ENCODE peak calls at places on chromosomes 12 and 14, in four cellular contexts. One of them, this sample, is unnamed.

GRCh38 chr12:12236896-12237295 is 29.9 kb downstream of the LRP6 start:
- DNase-seq in MCF 10A: no peak
- DNase-seq in B cell: no peak
- DNase-seq in astrocyte of the spinal cord: no peak
- DNase-seq in this sample: no peak

GRCh38 chr12:13024151-13024946 is 19.8 kb upstream of the FAM234B start:
- DNase-seq in astrocyte of the spinal cord: peak; percentile 77
- DNase-seq in B cell: no peak
- DNase-seq in MCF 10A: no peak
- DNase-seq in this sample: peak; percentile 75

GRCh38 chr14:57390806-57391562 is 598 bp downstream of the NAA30 start:
- DNase-seq in MCF 10A: peak; percentile 38
- DNase-seq in B cell: peak; percentile 62
- DNase-seq in astrocyte of the spinal cord: peak; percentile 47
- DNase-seq in this sample: peak; percentile 31

GRCh38 chr12:57110189-57111045 is 745 bp downstream of the STAT6 start:
- DNase-seq in MCF 10A: peak; percentile 53
- DNase-seq in B cell: peak; percentile 90
- DNase-seq in astrocyte of the spinal cord: no peak
- DNase-seq in this sample: peak; percentile 41

GRCh38 chr12:84632556-84632955 is 280.0 kb downstream of the SLC6A15 start:
- DNase-seq in astrocyte of the spinal cord: no peak
- DNase-seq in B cell: no peak
- DNase-seq in MCF 10A: no peak
- DNase-seq in this sample: no peak

GRCh38 chr14:99028041-99028440 is 244.0 kb downstream of the BCL11B start:
- DNase-seq in astrocyte of the spinal cord: no peak
- DNase-seq in B cell: no peak
- DNase-seq in MCF 10A: no peak
- DNase-seq in this sample: no peak

GRCh38 chr14:95895720-95896119 is 19.1 kb downstream of the TUNAR start:
- DNase-seq in MCF 10A: peak; percentile 36
- DNase-seq in astrocyte of the spinal cord: no peak
- DNase-seq in B cell: peak; percentile 19
- DNase-seq in this sample: no peak

GRCh38 chr14:69354383-69355154 is 43.5 kb downstream of the ERH start:
- DNase-seq in MCF 10A: no peak
- DNase-seq in astrocyte of the spinal cord: no peak
- DNase-seq in B cell: peak; percentile 82
- DNase-seq in this sample: no peak

GRCh38 chr14:68248481-68249255 is 429.1 kb downstream of the RAD51B start:
- DNase-seq in MCF 10A: peak; percentile 60
- DNase-seq in astrocyte of the spinal cord: peak; percentile 85
- DNase-seq in B cell: peak; percentile 71
- DNase-seq in this sample: peak; percentile 88

GRCh38 chr12:11838403-11838802 is 188.9 kb downstream of the ETV6 start:
- DNase-seq in B cell: no peak
- DNase-seq in MCF 10A: no peak
- DNase-seq in astrocyte of the spinal cord: no peak
- DNase-seq in this sample: no peak

GRCh38 chr12:95626854-95627253 is 75.6 kb upstream of the USP44 start:
- DNase-seq in B cell: no peak
- DNase-seq in MCF 10A: no peak
- DNase-seq in astrocyte of the spinal cord: no peak
- DNase-seq in this sample: no peak

GRCh38 chr12:53048033-53048779 is 1.7 kb upstream of the TNS2 start:
- DNase-seq in astrocyte of the spinal cord: no peak
- DNase-seq in MCF 10A: peak; percentile 58
- DNase-seq in B cell: no peak
- DNase-seq in this sample: no peak

GRCh38 chr12:113244015-113244983 is 23.0 kb downstream of the TPCN1 start:
- DNase-seq in astrocyte of the spinal cord: no peak
- DNase-seq in MCF 10A: peak; percentile 96
- DNase-seq in B cell: no peak
- DNase-seq in this sample: no peak

GRCh38 chr12:87784350-87784749 is 244.9 kb downstream of the C12orf50 start:
- DNase-seq in B cell: no peak
- DNase-seq in MCF 10A: no peak
- DNase-seq in astrocyte of the spinal cord: no peak
- DNase-seq in this sample: no peak

GRCh38 chr14:97177016-97177415 is 379.8 kb downstream of the VRK1 start:
- DNase-seq in astrocyte of the spinal cord: no peak
- DNase-seq in MCF 10A: peak; percentile 77
- DNase-seq in B cell: peak; percentile 16
- DNase-seq in this sample: no peak

GRCh38 chr12:69046372-69046771 is 113.4 kb upstream of the CPM start:
- DNase-seq in astrocyte of the spinal cord: peak; percentile 28
- DNase-seq in MCF 10A: no peak
- DNase-seq in B cell: no peak
- DNase-seq in this sample: no peak

GRCh38 chr14:32078030-32078793 is 1.1 kb downstream of the ARHGAP5 start:
- DNase-seq in astrocyte of the spinal cord: peak; percentile 50
- DNase-seq in MCF 10A: peak; percentile 56
- DNase-seq in B cell: peak; percentile 53
- DNase-seq in this sample: peak; percentile 61

GRCh38 chr12:46494424-46494823 is 121.9 kb upstream of the SLC38A2 start:
- DNase-seq in MCF 10A: no peak
- DNase-seq in astrocyte of the spinal cord: peak; percentile 73
- DNase-seq in B cell: no peak
- DNase-seq in this sample: peak; percentile 94

GRCh38 chr14:103552011-103552797 is 10.3 kb downstream of the BAG5 start:
- DNase-seq in astrocyte of the spinal cord: peak; percentile 47
- DNase-seq in MCF 10A: peak; percentile 75
- DNase-seq in B cell: no peak
- DNase-seq in this sample: no peak

GRCh38 chr12:22986997-22987396 is 362.0 kb downstream of the ETNK1 start:
- DNase-seq in MCF 10A: no peak
- DNase-seq in B cell: no peak
- DNase-seq in astrocyte of the spinal cord: no peak
- DNase-seq in this sample: no peak

GRCh38 chr12:21073822-21074460 is 57.1 kb upstream of the SLCO1B1 start:
- DNase-seq in MCF 10A: peak; percentile 23
- DNase-seq in B cell: no peak
- DNase-seq in astrocyte of the spinal cord: peak; percentile 98
- DNase-seq in this sample: peak; percentile 95

GRCh38 chr14:105500036-105500725 is 9.1 kb downstream of the TEDC1 start:
- DNase-seq in astrocyte of the spinal cord: no peak
- DNase-seq in B cell: peak; percentile 30
- DNase-seq in MCF 10A: no peak
- DNase-seq in this sample: no peak

GRCh38 chr14:64758025-64758521 is 53.8 kb downstream of the PLEKHG3 start:
- DNase-seq in MCF 10A: peak; percentile 45
- DNase-seq in B cell: no peak
- DNase-seq in astrocyte of the spinal cord: peak; percentile 83
- DNase-seq in this sample: peak; percentile 63

GRCh38 chr14:53951661-53952265 is 4.9 kb downstream of the BMP4 start:
- DNase-seq in MCF 10A: no peak
- DNase-seq in astrocyte of the spinal cord: peak; percentile 26
- DNase-seq in B cell: no peak
- DNase-seq in this sample: no peak

GRCh38 chr12:91811481-91812287 is 334.0 kb downstream of the BTG1 start:
- DNase-seq in astrocyte of the spinal cord: peak; percentile 73
- DNase-seq in MCF 10A: peak; percentile 61
- DNase-seq in B cell: peak; percentile 82
- DNase-seq in this sample: peak; percentile 79

GRCh38 chr14:50335389-50335788 is 23.3 kb downstream of the DMAC2L start:
- DNase-seq in astrocyte of the spinal cord: peak; percentile 83
- DNase-seq in B cell: no peak
- DNase-seq in MCF 10A: no peak
- DNase-seq in this sample: peak; percentile 89

GRCh38 chr14:36856095-36856878 is 194.6 kb downstream of the PAX9 start:
- DNase-seq in astrocyte of the spinal cord: no peak
- DNase-seq in MCF 10A: peak; percentile 31
- DNase-seq in B cell: no peak
- DNase-seq in this sample: no peak

GRCh38 chr12:25262696-25263095 is 12.0 kb upstream of the KRAS start:
- DNase-seq in B cell: no peak
- DNase-seq in MCF 10A: no peak
- DNase-seq in astrocyte of the spinal cord: no peak
- DNase-seq in this sample: no peak

GRCh38 chr14:105859717-105860614 is 333.6 kb downstream of the TMEM121 start:
- DNase-seq in B cell: peak; percentile 22
- DNase-seq in MCF 10A: no peak
- DNase-seq in astrocyte of the spinal cord: no peak
- DNase-seq in this sample: no peak

GRCh38 chr14:35146711-35147149 is 24.4 kb downstream of the PRORP start:
- DNase-seq in MCF 10A: no peak
- DNase-seq in astrocyte of the spinal cord: no peak
- DNase-seq in B cell: no peak
- DNase-seq in this sample: no peak

GRCh38 chr14:35138585-35138984 is 16.2 kb downstream of the PRORP start:
- DNase-seq in B cell: no peak
- DNase-seq in MCF 10A: no peak
- DNase-seq in astrocyte of the spinal cord: no peak
- DNase-seq in this sample: no peak

GRCh38 chr14:35144029-35144428 is 21.7 kb downstream of the PRORP start:
- DNase-seq in astrocyte of the spinal cord: no peak
- DNase-seq in MCF 10A: no peak
- DNase-seq in B cell: no peak
- DNase-seq in this sample: no peak

DNA sequence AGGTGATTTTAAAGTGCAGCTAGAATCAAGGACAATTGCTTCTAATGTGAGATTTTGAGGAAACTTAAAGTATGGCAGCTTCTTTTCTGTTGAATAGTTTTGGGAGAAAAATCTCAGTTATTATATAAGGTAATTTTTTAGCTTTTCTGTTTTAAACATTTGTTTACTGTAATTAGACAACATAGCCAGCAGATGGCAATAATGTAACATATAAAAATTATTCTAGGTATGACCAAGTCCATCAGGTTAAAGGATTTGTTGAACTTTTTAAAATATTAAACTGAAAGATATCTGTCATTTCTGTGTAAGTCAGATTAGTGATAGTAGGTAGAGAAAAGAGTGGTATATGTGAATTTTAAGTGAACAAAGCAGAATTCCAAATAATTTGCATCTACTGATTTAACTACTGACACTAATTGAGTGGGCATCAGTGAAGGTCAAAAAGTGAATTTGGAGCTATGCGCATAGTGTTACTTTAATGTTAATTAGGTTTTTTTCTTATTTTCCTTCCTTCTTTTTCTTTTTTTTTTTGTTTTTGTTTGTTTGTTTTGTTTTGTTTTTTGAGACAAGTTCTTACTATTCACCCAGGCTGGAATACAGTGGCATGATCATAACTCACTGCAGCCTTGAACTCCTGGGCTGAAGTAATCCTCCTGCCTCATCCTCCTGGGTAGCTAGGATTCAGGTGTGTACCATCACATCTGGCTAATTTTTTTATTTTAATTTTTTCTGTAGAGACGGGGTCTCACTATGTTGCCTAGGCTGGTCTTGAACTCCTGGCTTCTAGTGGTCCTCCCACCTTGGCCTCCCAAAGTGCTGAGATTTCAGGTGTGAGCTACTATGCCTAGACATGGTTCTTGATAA is 18.6 kb downstream of the PRORP start:
- DNase-seq in MCF 10A: no peak
- DNase-seq in astrocyte of the spinal cord: peak; percentile 50
- DNase-seq in B cell: no peak
- DNase-seq in this sample: peak; percentile 55
- TF ChIP-seq CTCF in MCF 10A: peak; percentile 19
- TF ChIP-seq CTCF in astrocyte of the spinal cord: peak; percentile 20
- TF ChIP-seq CTCF in B cell: peak; percentile 80
- TF ChIP-seq CTCF in this sample: peak; percentile 33

DNA sequence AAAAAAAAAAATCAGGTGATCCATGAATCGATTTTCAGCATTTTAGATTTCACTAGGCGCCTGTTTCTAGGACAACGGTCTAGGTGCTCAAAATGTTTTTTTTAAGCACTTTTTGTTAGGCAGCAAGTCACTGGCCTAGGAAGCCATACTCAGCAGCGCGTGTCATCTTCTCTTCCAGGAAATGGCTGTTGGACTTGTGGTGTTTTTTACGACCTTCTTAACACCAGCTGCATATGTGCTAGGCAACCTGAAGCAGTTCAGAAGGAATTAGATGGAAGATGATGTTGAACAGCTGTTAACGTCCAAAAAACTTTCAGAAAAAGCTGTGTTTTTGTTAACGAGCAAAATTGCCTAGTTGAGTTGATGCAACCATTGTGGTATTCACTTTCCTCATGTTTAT is 868 bp downstream of the COX8C start:
- DNase-seq in astrocyte of the spinal cord: no peak
- DNase-seq in MCF 10A: no peak
- DNase-seq in B cell: no peak
- DNase-seq in this sample: no peak
- TF ChIP-seq CTCF in astrocyte of the spinal cord: no peak
- TF ChIP-seq CTCF in MCF 10A: no peak
- TF ChIP-seq CTCF in B cell: no peak
- TF ChIP-seq CTCF in this sample: no peak

DNA sequence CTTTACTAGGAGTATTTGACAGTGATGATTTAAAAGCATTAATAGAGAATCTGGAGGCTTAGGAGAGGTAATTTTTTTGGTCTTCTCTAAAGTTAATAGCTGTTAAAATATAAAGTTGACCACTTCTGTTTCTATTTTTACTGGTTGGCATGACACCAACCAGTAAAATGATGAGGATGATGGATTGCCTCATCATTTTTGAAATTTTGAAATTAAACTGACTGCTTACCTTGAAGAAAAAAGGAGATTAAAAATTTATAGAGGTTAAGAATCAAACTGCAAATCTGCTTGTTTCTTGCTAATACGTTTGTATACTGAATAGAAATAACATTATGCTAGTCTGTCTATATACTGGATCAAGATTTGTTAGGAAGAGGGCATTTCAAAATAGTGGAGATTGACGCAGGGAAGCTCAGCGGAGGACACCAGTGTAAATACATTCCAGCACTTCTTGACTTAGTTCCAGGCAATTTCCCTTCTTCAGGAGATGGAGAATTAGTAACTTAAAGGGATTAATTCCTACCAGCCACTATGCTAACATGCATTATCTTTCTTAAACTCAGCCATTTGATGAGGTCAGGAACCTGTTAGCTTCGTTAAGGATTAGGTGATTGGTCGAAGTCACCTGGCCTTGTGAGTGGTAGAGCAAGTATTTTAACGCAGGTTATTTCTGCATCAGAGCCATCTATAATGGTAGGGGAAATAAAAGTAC is 3.6 kb downstream of the EID3 start:
- DNase-seq in B cell: no peak
- DNase-seq in astrocyte of the spinal cord: no peak
- DNase-seq in MCF 10A: no peak
- DNase-seq in this sample: peak; percentile 47
- TF ChIP-seq CTCF in B cell: no peak
- TF ChIP-seq CTCF in astrocyte of the spinal cord: no peak
- TF ChIP-seq CTCF in MCF 10A: no peak
- TF ChIP-seq CTCF in this sample: no peak

GRCh38 chr12:51889216-51890134 is 1.6 kb downstream of the ANKRD33 start:
- DNase-seq in MCF 10A: no peak
- DNase-seq in astrocyte of the spinal cord: no peak
- DNase-seq in B cell: no peak
- DNase-seq in this sample: no peak

GRCh38 chr12:51890135-51890464 is 2.2 kb downstream of the ANKRD33 start:
- DNase-seq in MCF 10A: no peak
- DNase-seq in B cell: no peak
- DNase-seq in astrocyte of the spinal cord: no peak
- DNase-seq in this sample: no peak

GRCh38 chr12:51893786-51894185 is 5.9 kb downstream of the ANKRD33 start:
- DNase-seq in astrocyte of the spinal cord: no peak
- DNase-seq in B cell: no peak
- DNase-seq in MCF 10A: no peak
- DNase-seq in this sample: no peak

GRCh38 chr12:51890511-51891171 is 2.7 kb downstream of the ANKRD33 start:
- DNase-seq in astrocyte of the spinal cord: no peak
- DNase-seq in B cell: no peak
- DNase-seq in MCF 10A: no peak
- DNase-seq in this sample: no peak

GRCh38 chr12:51891843-51892242 is 3.9 kb downstream of the ANKRD33 start:
- DNase-seq in astrocyte of the spinal cord: no peak
- DNase-seq in MCF 10A: no peak
- DNase-seq in B cell: no peak
- DNase-seq in this sample: peak; percentile 39
- TF ChIP-seq CTCF in astrocyte of the spinal cord: peak; percentile 32
- TF ChIP-seq CTCF in MCF 10A: peak; percentile 36
- TF ChIP-seq CTCF in B cell: peak; percentile 44
- TF ChIP-seq CTCF in this sample: peak; percentile 43

This sample was measured in choroid plexus epithelial cell.